ENCODE peak calls at places on chromosomes 3 and 15, in nine cellular contexts. A is stimulated activated naive CD4-positive, alpha-beta T cell; D is EH; V is NCI-H1092 treated with DMSO at 0.1 percent for 48 hours; L is GM12864; W is NCI-H748 treated with DMSO at 0.1 percent for 48 hours; T is ovary; K is naive thymus-derived CD8-positive, alpha-beta T cell; O is GM20000. M is an unnamed sample.
A peak's percentile ranks its signal among the peaks of the same experiment; 100 is the strongest.

GRCh38 chr3:55327131-55327920 is 159.8 kb downstream of the WNT5A start:
- DNase-seq in A (no peak), D (peak; percentile 74), V (no peak), L (no peak), W (no peak), T (no peak), K (no peak), O (no peak), M (no peak)

GRCh38 chr15:42511010-42511396 is 15.6 kb downstream of the SNAP23 start:
- DNase-seq in A (no peak), D (peak; percentile 69), V (no peak), L (no peak), W (no peak), T (no peak), K (no peak), O (no peak), M (no peak)

GRCh38 chr3:193910886-193911738 is 224.8 kb upstream of the HES1 start:
- DNase-seq in A (no peak), D (no peak), V (no peak), L (no peak), W (no peak), T (no peak), K (no peak), O (no peak), M (no peak)

GRCh38 chr3:5358911-5359310 is 171.4 kb downstream of the EDEM1 start:
- DNase-seq in A (no peak), D (no peak), V (no peak), L (no peak), W (no peak), T (no peak), K (no peak), O (no peak), M (no peak)

GRCh38 chr3:37511357-37511970 is 337.1 kb upstream of the LRRFIP2 start:
- DNase-seq in A (no peak), D (no peak), V (no peak), L (no peak), W (no peak), T (peak; percentile 34), K (no peak), O (no peak), M (peak; percentile 63)

GRCh38 chr3:116661196-116661595 is 48.4 kb upstream of the TUSC7 start:
- DNase-seq in A (no peak), D (no peak), V (no peak), L (no peak), W (no peak), T (no peak), K (no peak), O (no peak), M (no peak)

GRCh38 chr3:184228376-184229137 is 828 bp upstream of the VWA5B2 start:
- DNase-seq in A (no peak), D (no peak), V (no peak), L (no peak), W (no peak), T (no peak), K (no peak), O (peak; percentile 33), M (no peak)

GRCh38 chr15:68055224-68055705 is 1.1 kb downstream of the PIAS1 start:
- DNase-seq in A (peak; percentile 67), D (peak; percentile 67), V (peak; percentile 16), L (peak; percentile 84), W (peak; percentile 12), T (peak; percentile 18), K (peak; percentile 53), O (peak; percentile 71), M (no peak)

GRCh38 chr3:148757238-148757930 is 59.7 kb downstream of the AGTR1 start:
- DNase-seq in A (no peak), D (peak; percentile 55), V (no peak), L (no peak), W (no peak), T (no peak), K (no peak), O (no peak), M (no peak)

GRCh38 chr3:127887321-127887720 is 27.7 kb upstream of the KBTBD12 start:
- DNase-seq in A (no peak), D (peak; percentile 5), V (no peak), L (no peak), W (no peak), T (no peak), K (no peak), O (no peak), M (no peak)

GRCh38 chr3:39707314-39707909 is 102.0 kb upstream of the MYRIP start:
- DNase-seq in A (no peak), D (peak; percentile 54), V (peak; percentile 25), L (peak; percentile 5), W (no peak), T (no peak), K (peak; percentile 1), O (peak; percentile 71), M (no peak)

GRCh38 chr15:23467110-23467600 is 20.1 kb upstream of the GOLGA6L2 start:
- DNase-seq in A (no peak), D (peak; percentile 18), V (peak; percentile 6), L (no peak), W (peak; percentile 14), T (no peak), K (no peak), O (peak; percentile 21), M (no peak)

GRCh38 chr3:46959169-46959515 is 17.4 kb downstream of the CCDC12 start:
- DNase-seq in A (no peak), D (no peak), V (no peak), L (no peak), W (no peak), T (no peak), K (no peak), O (no peak), M (no peak)

GRCh38 chr3:149282322-149282721 is 51.1 kb downstream of the TM4SF18 start:
- DNase-seq in A (no peak), D (no peak), V (no peak), L (no peak), W (no peak), T (no peak), K (no peak), O (no peak), M (no peak)

GRCh38 chr3:133440652-133441051 is 40.8 kb downstream of the BFSP2 start:
- DNase-seq in A (no peak), D (peak; percentile 18), V (no peak), L (no peak), W (no peak), T (no peak), K (no peak), O (no peak), M (no peak)

GRCh38 chr3:66442254-66443249 is 58.3 kb downstream of the LRIG1 start:
- DNase-seq in A (no peak), D (peak; percentile 86), V (peak; percentile 78), L (no peak), W (no peak), T (peak; percentile 85), K (no peak), O (no peak), M (peak; percentile 82)

GRCh38 chr15:77886805-77887448 is 190.6 kb downstream of the TBC1D2B start:
- DNase-seq in A (no peak), D (no peak), V (no peak), L (no peak), W (no peak), T (no peak), K (no peak), O (no peak), M (no peak)

GRCh38 chr3:151593923-151594322 is 133.1 kb upstream of the IGSF10 start:
- DNase-seq in A (no peak), D (no peak), V (no peak), L (no peak), W (no peak), T (no peak), K (no peak), O (no peak), M (no peak)

GRCh38 chr3:61617651-61618050 is 56.3 kb downstream of the PTPRG start:
- DNase-seq in A (no peak), D (no peak), V (no peak), L (no peak), W (no peak), T (no peak), K (no peak), O (no peak), M (no peak)

GRCh38 chr3:94972066-94972465 is 909.2 kb downstream of the NSUN3 start:
- DNase-seq in A (no peak), D (no peak), V (no peak), L (no peak), W (no peak), T (no peak), K (no peak), O (no peak), M (no peak)

GRCh38 chr3:184508938-184509337 is 52.6 kb upstream of the EPHB3 start:
- DNase-seq in A (no peak), D (no peak), V (peak; percentile 18), L (no peak), W (no peak), T (no peak), K (no peak), O (no peak), M (no peak)

GRCh38 chr15:63986185-63986680 is 60.1 kb downstream of the DAPK2 start:
- DNase-seq in A (no peak), D (peak; percentile 55), V (no peak), L (no peak), W (no peak), T (no peak), K (no peak), O (no peak), M (no peak)

GRCh38 chr3:45789235-45789812 is 7.0 kb downstream of the SLC6A20 start:
- DNase-seq in A (no peak), D (no peak), V (no peak), L (no peak), W (no peak), T (no peak), K (no peak), O (no peak), M (no peak)

GRCh38 chr3:16053794-16054193 is 120.7 kb upstream of the GALNT15 start:
- DNase-seq in A (no peak), D (no peak), V (no peak), L (no peak), W (no peak), T (no peak), K (no peak), O (no peak), M (no peak)

GRCh38 chr3:39249453-39250115 is 30.3 kb downstream of the CX3CR1 start:
- DNase-seq in A (no peak), D (peak; percentile 79), V (no peak), L (no peak), W (no peak), T (no peak), K (no peak), O (no peak), M (no peak)

GRCh38 chr3:128383316-128384235 is 83.1 kb downstream of the DNAJB8 start:
- DNase-seq in A (no peak), D (peak; percentile 65), V (peak; percentile 33), L (no peak), W (no peak), T (peak; percentile 38), K (no peak), O (no peak), M (peak; percentile 74)

GRCh38 chr3:108501538-108501937 is 8.9 kb downstream of the MYH15 start:
- DNase-seq in A (no peak), D (no peak), V (no peak), L (no peak), W (no peak), T (no peak), K (no peak), O (no peak), M (no peak)

GRCh38 chr3:108099203-108099602 is 8.4 kb upstream of the CD47 start:
- DNase-seq in A (no peak), D (peak; percentile 40), V (no peak), L (no peak), W (no peak), T (no peak), K (no peak), O (peak; percentile 37), M (no peak)

GRCh38 chr3:138348107-138348949 is at the start of gene MRAS:
- DNase-seq in A (no peak), D (peak; percentile 88), V (peak; percentile 63), L (no peak), W (no peak), T (peak; percentile 79), K (no peak), O (peak; percentile 50), M (peak; percentile 30)

GRCh38 chr3:160498202-160498601 is 48.6 kb upstream of the TRIM59 start:
- DNase-seq in A (no peak), D (no peak), V (no peak), L (no peak), W (no peak), T (no peak), K (no peak), O (no peak), M (no peak)

GRCh38 chr3:141996437-141996836 is 120.0 kb downstream of the ATP1B3 start:
- DNase-seq in A (no peak), D (peak; percentile 55), V (no peak), L (no peak), W (no peak), T (no peak), K (no peak), O (no peak), M (no peak)

M was measured in LNCaP clone FGC.